ENCODE peak calls at places on chromosome X, in six cellular contexts. U, V, R, Q, X and K are unnamed samples. For H3K4me1, the result is how much of the 10 kb centered on the place peaks cover.

GRCh38 chrX:68694429-68695205 is 47.2 kb downstream of the STARD8 start:
- DNase-seq in U (no peak), V (no peak), R (no peak), Q (no peak), X (no peak), K (peak)

GRCh38 chrX:100990139-100990538 is 20.6 kb downstream of the ARL13A start:
- DNase-seq in U (no peak), V (no peak), R (no peak), Q (no peak), X (no peak), K (no peak)

GRCh38 chrX:100747090-100747489 is 15.2 kb upstream of the SYTL4 start:
- DNase-seq in U (no peak), V (no peak), R (peak), Q (no peak), X (no peak), K (no peak)

GRCh38 chrX:86806786-86807185 is 658.5 kb downstream of the DACH2 start:
- DNase-seq in U (no peak), V (no peak), R (no peak), Q (no peak), X (peak), K (no peak)

GRCh38 chrX:100980608-100981497 is 11.3 kb downstream of the ARL13A start:
- DNase-seq in U (peak), V (peak), R (no peak), Q (peak), X (peak), K (no peak)

GRCh38 chrX:113906168-113906567 is 677.7 kb upstream of the HTR2C start:
- DNase-seq in U (no peak), V (no peak), R (no peak), Q (no peak), X (no peak), K (no peak)

GRCh38 chrX:120575379-120576114 is 14.8 kb upstream of the CUL4B start:
- DNase-seq in U (no peak), V (no peak), R (no peak), Q (no peak), X (no peak), K (no peak)

GRCh38 chrX:23626651-23627050 is 40.6 kb upstream of the PRDX4 start:
- DNase-seq in U (no peak), V (no peak), R (no peak), Q (no peak), X (no peak), K (no peak)

GRCh38 chrX:105706041-105706440 is 116.3 kb upstream of the NRK start:
- DNase-seq in U (no peak), V (no peak), R (no peak), Q (no peak), X (no peak), K (no peak)

GRCh38 chrX:11367609-11368430 is 74.6 kb downstream of the AMELX start:
- DNase-seq in U (no peak), V (no peak), R (no peak), Q (no peak), X (peak), K (no peak)

GRCh38 chrX:65687367-65687766 is 19.9 kb downstream of the MSN start:
- DNase-seq in U (no peak), V (no peak), R (no peak), Q (no peak), X (no peak), K (no peak)
- H3K4me1 ChIP-seq in U (under half), V (under half), R (under half), Q (half or more), X (under half), K (under half)

DNA sequence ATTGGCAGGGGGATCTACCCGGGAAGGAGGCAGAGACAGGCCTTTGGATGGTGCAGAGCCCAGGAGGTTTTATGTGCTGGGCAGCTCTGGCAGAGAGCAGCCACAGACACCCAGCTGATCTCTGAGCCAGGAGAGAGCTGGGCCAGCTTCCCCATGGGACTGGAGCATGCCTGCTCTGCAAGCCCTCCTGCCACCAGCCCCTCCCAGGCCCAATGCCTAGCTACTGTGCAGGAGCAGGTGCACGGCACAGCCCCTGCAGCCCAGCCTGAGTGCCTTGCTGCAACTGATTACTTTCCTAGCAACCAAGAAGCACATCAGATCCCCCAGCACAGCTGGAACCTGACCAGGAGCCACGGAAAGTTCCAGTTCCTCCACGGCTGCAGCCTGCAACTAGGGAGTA is 57.8 kb upstream of the BEND2 start:
- DNase-seq in U (no peak), V (no peak), R (no peak), Q (no peak), X (no peak), K (peak)
- H3K4me1 ChIP-seq in U (under half), V (under half), R (under half), Q (under half), X (under half), K (under half)

DNA sequence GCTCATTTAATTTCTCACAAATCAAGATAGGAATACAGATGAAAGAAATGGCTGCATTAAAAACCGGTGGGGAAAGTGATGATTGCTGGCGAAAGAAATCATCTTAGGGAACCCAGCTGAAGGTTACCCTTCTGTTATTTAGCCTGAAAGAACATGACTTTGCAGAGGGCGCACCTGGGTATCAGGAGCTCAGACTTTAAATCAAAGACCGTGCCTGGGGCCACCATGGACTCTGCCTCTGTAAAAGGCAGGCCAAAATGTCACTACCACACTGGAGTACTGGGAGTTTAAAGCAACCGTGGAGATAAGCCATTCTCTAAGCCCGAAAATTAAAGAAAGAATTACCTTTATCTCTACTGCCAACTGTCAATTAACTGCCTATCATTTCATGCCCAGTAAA is 24.3 kb downstream of the GPC3 start:
- DNase-seq in U (no peak), V (no peak), R (no peak), Q (no peak), X (no peak), K (no peak)
- H3K4me1 ChIP-seq in U (under half), V (under half), R (under half), Q (under half), X (under half), K (under half)

DNA sequence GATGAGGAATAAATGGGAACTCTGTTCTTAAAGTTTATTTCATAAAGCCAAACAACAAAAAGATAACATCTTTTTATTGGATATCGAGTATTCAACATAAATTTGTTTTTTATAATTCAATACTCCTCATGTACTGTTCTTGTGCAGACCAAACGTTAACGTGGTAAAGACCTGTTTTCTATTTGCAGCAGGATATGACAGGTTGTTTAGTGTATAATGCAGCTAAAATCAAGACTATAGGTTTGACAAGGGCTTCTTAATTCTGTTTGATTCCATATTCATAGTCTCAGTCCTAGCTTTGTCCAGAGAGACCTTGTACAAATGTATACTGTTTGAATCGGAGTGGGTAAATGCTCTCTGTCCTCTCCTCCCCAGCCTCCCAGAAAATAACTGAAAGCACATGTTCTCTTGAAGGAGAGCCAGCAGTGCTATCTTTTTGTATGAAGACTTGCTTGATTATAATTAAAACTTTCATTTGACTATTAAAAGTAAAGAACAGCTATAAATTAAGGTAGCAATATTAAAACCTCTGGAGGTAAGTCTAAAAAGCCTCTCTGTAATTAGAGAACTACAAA is 17.7 kb downstream of the TMSB4X start:
- DNase-seq in U (no peak), V (no peak), R (no peak), Q (no peak), X (no peak), K (no peak)
- H3K4me1 ChIP-seq in U (under half), V (under half), R (under half), Q (under half), X (under half), K (under half)

GRCh38 chrX:38898261-38898660 is 97.0 kb downstream of the MID1IP1 start:
- DNase-seq in U (no peak), V (no peak), R (no peak), Q (no peak), X (no peak), K (no peak)

GRCh38 chrX:38903093-38903492 is 101.8 kb downstream of the MID1IP1 start:
- DNase-seq in U (no peak), V (no peak), R (no peak), Q (no peak), X (no peak), K (no peak)

GRCh38 chrX:38896724-38897298 is 95.6 kb downstream of the MID1IP1 start:
- DNase-seq in U (no peak), V (no peak), R (no peak), Q (no peak), X (no peak), K (no peak)

GRCh38 chrX:38900719-38901118 is 99.5 kb downstream of the MID1IP1 start:
- DNase-seq in U (no peak), V (no peak), R (no peak), Q (no peak), X (no peak), K (no peak)

DNA sequence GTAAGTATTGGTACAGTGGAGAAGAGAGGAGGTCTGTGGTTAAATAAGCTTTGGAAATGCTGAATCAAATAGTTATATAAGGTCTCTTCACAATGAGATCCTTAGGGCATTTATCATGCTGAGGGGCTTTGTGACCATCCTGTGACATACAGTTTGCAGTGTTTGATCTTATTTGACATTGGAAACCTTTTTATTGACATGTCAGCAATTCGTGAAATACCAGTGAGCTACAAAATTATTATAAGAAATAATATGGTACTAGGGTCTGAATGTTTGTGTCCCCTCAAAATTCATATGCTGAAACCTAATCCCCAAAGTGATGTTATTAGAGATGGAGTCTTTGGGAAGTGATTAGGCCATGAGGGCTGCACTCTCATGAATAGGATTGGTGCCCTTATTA is 98.4 kb downstream of the MID1IP1 start:
- DNase-seq in U (no peak), V (no peak), R (no peak), Q (no peak), X (no peak), K (no peak)
- H3K4me1 ChIP-seq in U (under half), V (under half), R (under half), Q (under half), X (under half), K (under half)

GRCh38 chrX:45778621-45779020 is 577.9 kb upstream of the DIPK2B start:
- DNase-seq in U (no peak), V (no peak), R (no peak), Q (no peak), X (no peak), K (no peak)

GRCh38 chrX:45784590-45784989 is 583.9 kb upstream of the DIPK2B start:
- DNase-seq in U (no peak), V (no peak), R (no peak), Q (no peak), X (no peak), K (no peak)

GRCh38 chrX:45788315-45788714 is 587.6 kb upstream of the DIPK2B start:
- DNase-seq in U (no peak), V (no peak), R (no peak), Q (no peak), X (no peak), K (no peak)

GRCh38 chrX:45781901-45782553 is 581.4 kb upstream of the DIPK2B start:
- DNase-seq in U (no peak), V (no peak), R (no peak), Q (no peak), X (peak), K (no peak)

DNA sequence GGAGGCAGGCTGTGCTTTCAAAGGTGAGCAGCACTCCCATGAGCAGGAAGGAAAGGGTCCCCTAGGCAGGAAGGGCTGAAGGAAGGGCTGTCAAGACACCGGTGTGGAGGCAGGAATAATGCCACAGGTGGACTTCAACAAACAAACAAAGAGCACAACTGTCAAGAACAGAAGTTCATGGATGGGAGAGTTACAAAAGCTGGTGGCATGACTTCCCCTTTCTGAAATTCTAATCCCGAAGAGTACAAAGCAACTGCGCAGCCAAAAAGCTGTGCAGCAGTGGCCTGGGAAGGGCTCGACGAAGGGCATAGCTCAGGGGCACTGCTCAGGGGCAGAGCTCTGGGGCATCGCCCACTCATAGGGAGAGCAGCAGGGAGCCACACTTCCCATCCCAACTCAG is 582.3 kb upstream of the DIPK2B start:
- DNase-seq in U (no peak), V (no peak), R (no peak), Q (no peak), X (no peak), K (no peak)
- H3K4me1 ChIP-seq in U (under half), V (under half), R (under half), Q (under half), X (under half), K (under half)

GRCh38 chrX:139826065-139827044 is 106.5 kb downstream of the ATP11C start:
- DNase-seq in U (no peak), V (no peak), R (no peak), Q (peak), X (peak), K (peak)
- H3K4me1 ChIP-seq in U (under half), V (under half), R (under half), Q (half or more), X (under half), K (under half)

GRCh38 chrX:154348114-154348531 is 26.3 kb downstream of the FLNA start:
- DNase-seq in U (no peak), V (no peak), R (peak), Q (no peak), X (no peak), K (no peak)
- H3K4me1 ChIP-seq in U (under half), V (under half), R (under half), Q (under half), X (under half), K (under half)

GRCh38 chrX:40092808-40093435 is 4.8 kb downstream of the BCOR start:
- DNase-seq in U (no peak), V (no peak), R (no peak), Q (no peak), X (no peak), K (no peak)
- H3K4me1 ChIP-seq in U (under half), V (under half), R (under half), Q (under half), X (under half), K (under half)